ENCODE peak calls at places on chromosome 18, in six cellular contexts. O is HepG2, I is SK-N-SH, V is HCT116, X is K562, N is GM12878. Z is an unnamed sample.

GRCh38 chr18:13387856-13388548 is 169.4 kb downstream of the LDLRAD4 start:
- DNase-seq in I (no peak), X (no peak), V (no peak), N (no peak), O (no peak), Z (no peak)

GRCh38 chr18:55999641-56000040 is 411.6 kb upstream of the TCF4 start:
- DNase-seq in O (no peak), V (no peak), N (no peak), I (no peak), X (no peak), Z (no peak)

GRCh38 chr18:79556829-79557585 is 122.6 kb upstream of the CTDP1 start:
- DNase-seq in I (no peak), V (no peak), X (no peak), N (no peak), O (no peak), Z (no peak)

GRCh38 chr18:78998350-78999055 is 18.9 kb downstream of the SALL3 start:
- DNase-seq in I (no peak), O (no peak), N (no peak), V (peak; percentile 32), X (peak; percentile 23), Z (no peak)

GRCh38 chr18:23635283-23636040 is 27.2 kb downstream of the ANKRD29 start:
- DNase-seq in N (no peak), I (no peak), V (peak; percentile 77), X (no peak), O (no peak), Z (no peak)

GRCh38 chr18:56112013-56112749 is 524.2 kb upstream of the TCF4 start:
- DNase-seq in X (no peak), O (no peak), N (peak; percentile 45), I (no peak), V (no peak), Z (no peak)

GRCh38 chr18:903703-904102 is 968 bp upstream of the ADCYAP1 start:
- DNase-seq in N (no peak), I (no peak), V (no peak), O (no peak), X (peak; percentile 69), Z (no peak)

GRCh38 chr18:54127759-54128378 is 96.6 kb downstream of the MBD2 start:
- DNase-seq in N (no peak), I (peak; percentile 55), X (peak; percentile 32), V (peak; percentile 35), O (peak; percentile 41), Z (peak; percentile 43)

GRCh38 chr18:67805261-67805660 is 288.7 kb upstream of the DSEL start:
- DNase-seq in O (no peak), N (no peak), V (no peak), X (no peak), I (no peak), Z (no peak)

GRCh38 chr18:34548120-34548972 is 161.8 kb upstream of the DTNA start:
- DNase-seq in N (no peak), I (no peak), V (no peak), O (peak; percentile 14), X (no peak), Z (peak; percentile 28)

GRCh38 chr18:46297621-46298020 is 193.4 kb downstream of the HAUS1 start:
- DNase-seq in V (no peak), X (no peak), I (no peak), N (no peak), O (no peak), Z (no peak)

GRCh38 chr18:61127714-61128485 is 205.3 kb upstream of the CDH20 start:
- DNase-seq in O (no peak), X (no peak), V (no peak), I (no peak), N (no peak), Z (no peak)

GRCh38 chr18:421236-422155 is 79.0 kb downstream of the COLEC12 start:
- DNase-seq in X (no peak), V (no peak), I (no peak), N (no peak), O (peak; percentile 14), Z (no peak)

GRCh38 chr18:80247403-80247916 is at the start of gene PARD6G:
- DNase-seq in N (no peak), I (peak; percentile 98), X (peak; percentile 90), V (peak; percentile 38), O (peak; percentile 26), Z (no peak)

GRCh38 chr18:70288171-70288850 is 534 bp upstream of the SOCS6 start:
- DNase-seq in V (no peak), X (peak; percentile 34), N (no peak), I (no peak), O (peak; percentile 35), Z (no peak)

GRCh38 chr18:34857310-34857709 is 147.2 kb downstream of the DTNA start:
- DNase-seq in N (no peak), X (no peak), I (no peak), O (no peak), V (no peak), Z (no peak)

GRCh38 chr18:44885507-44885906 is 204.8 kb downstream of the SETBP1 start:
- DNase-seq in N (no peak), O (no peak), I (no peak), X (no peak), V (no peak), Z (no peak)

GRCh38 chr18:44884446-44884845 is 203.8 kb downstream of the SETBP1 start:
- DNase-seq in O (no peak), I (no peak), V (no peak), N (no peak), X (no peak), Z (no peak)

GRCh38 chr18:44878335-44878734 is 197.6 kb downstream of the SETBP1 start:
- DNase-seq in I (no peak), O (no peak), V (no peak), N (no peak), X (no peak), Z (no peak)

GRCh38 chr18:44880170-44880569 is 199.5 kb downstream of the SETBP1 start:
- DNase-seq in I (no peak), N (no peak), X (no peak), O (no peak), V (no peak), Z (no peak)

DNA sequence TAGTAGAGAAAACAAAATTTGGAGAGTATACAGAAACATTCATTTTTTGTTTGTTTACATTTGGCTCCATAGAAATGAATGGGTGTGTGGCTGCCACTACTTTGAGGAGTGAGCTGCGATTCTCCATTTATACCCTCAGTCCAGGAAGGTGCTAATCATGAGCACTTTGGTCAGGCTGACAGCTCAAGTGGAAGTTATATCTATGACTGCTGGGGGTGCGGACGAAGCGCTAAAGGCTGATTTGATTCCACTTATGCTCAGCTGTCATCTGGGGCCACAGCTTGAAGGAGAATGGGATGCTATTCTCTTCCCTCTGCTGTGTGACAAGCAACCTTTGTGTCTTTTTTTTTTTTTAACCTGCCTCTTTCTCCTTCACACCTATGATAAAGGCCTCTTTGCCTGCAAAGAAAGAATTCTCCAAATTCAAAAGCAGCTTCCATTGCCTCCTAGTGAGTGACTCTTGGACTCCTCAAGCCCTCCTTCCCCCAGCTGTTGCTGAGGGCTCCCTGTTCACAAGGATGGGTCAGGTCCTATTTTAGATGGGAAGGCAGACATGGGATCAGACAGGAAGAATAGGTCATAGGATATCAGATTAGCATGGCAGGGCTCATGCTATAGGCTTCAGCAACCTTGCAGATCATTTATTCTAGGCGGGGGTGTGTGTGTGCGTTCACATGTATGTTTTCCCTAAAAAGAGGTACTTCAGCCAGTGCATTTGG is 201.6 kb downstream of the SETBP1 start:
- DNase-seq in X (no peak), V (no peak), O (no peak), I (no peak), N (no peak), Z (no peak)
- TF ChIP-seq YY1 in X (no peak), V (no peak), O (no peak), I (no peak), N (no peak), Z (no peak)

DNA sequence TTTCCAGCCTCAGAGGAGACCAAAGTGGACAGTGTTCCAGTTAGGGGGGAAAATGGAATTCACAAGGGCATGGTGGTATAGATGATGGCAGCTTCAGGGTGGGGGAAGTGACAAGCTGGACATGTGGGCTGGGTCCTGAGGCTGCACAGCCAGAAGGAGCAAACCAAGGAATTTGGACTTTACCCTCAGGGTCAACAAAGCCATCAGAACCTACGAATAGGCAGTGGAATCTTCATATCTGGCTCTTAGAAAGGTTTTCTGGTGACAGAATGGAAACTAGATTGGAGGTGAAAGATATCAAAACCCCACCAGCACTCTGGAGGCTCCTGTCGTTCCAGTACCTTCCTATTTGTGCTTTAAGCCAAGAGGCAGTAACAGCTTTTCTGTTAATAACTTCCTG is 127.1 kb downstream of the SETBP1 start:
- DNase-seq in I (no peak), X (no peak), O (peak; percentile 46), V (no peak), N (no peak), Z (no peak)
- H3K4me1 ChIP-seq in I (no peaks in the 10 kb centered on the region), X (no peaks in the 10 kb centered on the region), O (peaks cover 19% of the 10 kb centered on the region), V (no peaks in the 10 kb centered on the region), N (peaks cover 17% of the 10 kb centered on the region), Z (no peaks in the 10 kb centered on the region)

DNA sequence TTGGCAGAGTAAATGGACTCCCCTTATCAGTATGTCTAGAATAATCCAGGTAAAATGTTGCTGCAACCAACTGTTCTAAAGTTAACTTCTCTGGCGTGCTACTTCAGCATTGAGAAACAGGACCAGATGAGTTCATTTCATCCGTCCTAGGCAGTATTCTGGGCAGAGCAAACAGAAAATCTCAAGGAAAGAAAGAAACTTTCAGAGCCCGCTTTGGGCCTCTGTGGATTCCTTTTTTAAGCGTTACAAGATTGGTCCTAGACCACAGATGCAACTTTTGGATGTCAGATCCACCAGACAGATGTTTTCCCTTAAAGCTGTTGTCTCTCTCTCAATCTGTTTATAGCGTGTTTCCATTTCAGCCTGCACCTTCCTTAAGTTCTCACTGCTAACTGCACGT is 75.0 kb downstream of the BCL2 start:
- DNase-seq in X (no peak), O (no peak), N (no peak), I (no peak), V (no peak), Z (no peak)
- TF ChIP-seq YY1 in X (no peak), O (no peak), N (no peak), I (no peak), V (no peak), Z (no peak)

GRCh38 chr18:63180971-63181376 is 138.6 kb downstream of the BCL2 start:
- DNase-seq in X (no peak), N (peak; percentile 94), V (no peak), I (no peak), O (no peak), Z (no peak)

GRCh38 chr18:63183263-63183662 is 136.3 kb downstream of the BCL2 start:
- DNase-seq in N (no peak), O (no peak), I (no peak), X (no peak), V (no peak), Z (no peak)

GRCh38 chr18:63182861-63183260 is 136.7 kb downstream of the BCL2 start:
- DNase-seq in X (no peak), I (no peak), N (no peak), V (no peak), O (no peak), Z (no peak)

GRCh38 chr18:63181706-63182105 is 137.9 kb downstream of the BCL2 start:
- DNase-seq in V (no peak), N (no peak), I (no peak), O (no peak), X (no peak), Z (no peak)

DNA sequence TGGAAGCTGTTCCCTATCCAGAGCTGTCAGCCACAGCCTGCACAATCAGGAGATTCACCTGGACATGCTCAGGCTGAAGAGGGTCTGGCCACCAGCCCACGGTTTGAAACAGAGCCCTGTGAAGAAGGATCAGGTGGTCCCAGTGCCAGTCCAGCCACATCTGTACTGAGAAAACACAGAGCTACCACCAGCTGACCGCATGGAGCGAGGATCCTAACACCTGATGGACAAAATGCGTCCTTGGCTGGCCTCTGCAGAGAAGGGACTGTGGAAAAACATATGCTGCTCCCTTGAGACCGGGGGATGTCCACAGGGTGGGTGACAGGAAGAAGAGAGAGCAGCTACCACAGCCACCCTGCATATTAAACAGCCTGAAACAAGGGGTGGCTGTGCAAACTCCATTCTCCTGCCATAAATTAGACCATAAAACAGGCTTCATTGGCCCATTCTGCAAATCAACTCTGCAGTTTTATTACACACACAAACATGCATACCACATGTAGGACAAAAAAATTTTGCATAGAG is 137.3 kb downstream of the BCL2 start:
- DNase-seq in O (no peak), V (no peak), I (no peak), N (no peak), X (no peak), Z (no peak)
- H3K4me1 ChIP-seq in O (no peaks in the 10 kb centered on the region), V (no peaks in the 10 kb centered on the region), I (peaks cover 22% of the 10 kb centered on the region), N (peaks cover 93% of the 10 kb centered on the region), X (no peaks in the 10 kb centered on the region), Z (no peaks in the 10 kb centered on the region)

Z was measured in NT2/D1.